ENCODE peak calls at places on chromosomes 11 and 22, in four cellular contexts. One of them, this sample, is unnamed.
A peak's percentile ranks its signal among the peaks of the same experiment; 100 is the strongest.

GRCh38 chr11:15826826-15827225 is 529.5 kb downstream of the SOX6 start:
- DNase-seq in K562: peak; percentile 68
- DNase-seq in H1: peak; percentile 97
- DNase-seq in HepG2: no peak
- DNase-seq in this sample: no peak

GRCh38 chr11:109037856-109038780 is 373.2 kb downstream of the DDX10 start:
- DNase-seq in H1: no peak
- DNase-seq in K562: no peak
- DNase-seq in HepG2: no peak
- DNase-seq in this sample: no peak

GRCh38 chr11:115422013-115422697 is 82.1 kb downstream of the CADM1 start:
- DNase-seq in H1: no peak
- DNase-seq in K562: no peak
- DNase-seq in HepG2: no peak
- DNase-seq in this sample: no peak

GRCh38 chr11:112847568-112847967 is 113.7 kb upstream of the NCAM1 start:
- DNase-seq in HepG2: no peak
- DNase-seq in K562: no peak
- DNase-seq in H1: no peak
- DNase-seq in this sample: no peak

GRCh38 chr22:47204002-47204979 is 441.8 kb downstream of the TBC1D22A start:
- DNase-seq in K562: no peak
- DNase-seq in HepG2: no peak
- DNase-seq in H1: peak; percentile 16
- DNase-seq in this sample: no peak

GRCh38 chr11:47186937-47187681 is 875 bp upstream of the PACSIN3 start:
- DNase-seq in HepG2: peak; percentile 64
- DNase-seq in H1: peak; percentile 77
- DNase-seq in K562: peak; percentile 41
- DNase-seq in this sample: no peak

GRCh38 chr22:20064140-20064480 is 15.9 kb upstream of the DGCR8 start:
- DNase-seq in H1: no peak
- DNase-seq in K562: no peak
- DNase-seq in HepG2: no peak
- DNase-seq in this sample: no peak

GRCh38 chr11:12211331-12212065 is 101.1 kb downstream of the MICAL2 start:
- DNase-seq in H1: no peak
- DNase-seq in HepG2: no peak
- DNase-seq in K562: no peak
- DNase-seq in this sample: no peak

GRCh38 chr11:1051356-1052132 is 15.0 kb upstream of the MUC6 start:
- DNase-seq in K562: no peak
- DNase-seq in HepG2: no peak
- DNase-seq in H1: no peak
- DNase-seq in this sample: no peak

GRCh38 chr11:497565-498296 is 9.3 kb downstream of the RNH1 start:
- DNase-seq in K562: no peak
- DNase-seq in H1: no peak
- DNase-seq in HepG2: no peak
- DNase-seq in this sample: no peak

GRCh38 chr22:20062766-20063083 is 17.3 kb upstream of the DGCR8 start:
- DNase-seq in H1: no peak
- DNase-seq in K562: no peak
- DNase-seq in HepG2: no peak
- DNase-seq in this sample: no peak

GRCh38 chr22:38554281-38554680 is 15.7 kb downstream of the DMC1 start:
- DNase-seq in H1: no peak
- DNase-seq in K562: no peak
- DNase-seq in HepG2: no peak
- DNase-seq in this sample: no peak

GRCh38 chr11:32113200-32113599 is 22.3 kb downstream of the RCN1 start:
- DNase-seq in K562: no peak
- DNase-seq in HepG2: no peak
- DNase-seq in H1: no peak
- DNase-seq in this sample: no peak

GRCh38 chr11:67563354-67564114 is 20.1 kb upstream of the GSTP1 start:
- DNase-seq in HepG2: no peak
- DNase-seq in K562: no peak
- DNase-seq in H1: no peak
- DNase-seq in this sample: no peak

GRCh38 chr11:122192634-122193245 is 76.7 kb upstream of the BLID start:
- DNase-seq in HepG2: no peak
- DNase-seq in H1: no peak
- DNase-seq in K562: no peak
- DNase-seq in this sample: no peak

GRCh38 chr11:69075421-69076128 is 26.8 kb downstream of the TPCN2 start:
- DNase-seq in H1: no peak
- DNase-seq in HepG2: no peak
- DNase-seq in K562: no peak
- DNase-seq in this sample: no peak

GRCh38 chr11:45857834-45858492 is 10.7 kb downstream of the CRY2 start:
- DNase-seq in H1: no peak
- DNase-seq in K562: no peak
- DNase-seq in HepG2: no peak
- DNase-seq in this sample: no peak

GRCh38 chr22:39967103-39967829 is 7.1 kb downstream of the TMA7B start:
- DNase-seq in HepG2: no peak
- DNase-seq in H1: no peak
- DNase-seq in K562: no peak
- DNase-seq in this sample: no peak

GRCh38 chr11:45180158-45180887 is 33.9 kb downstream of the PRDM11 start:
- DNase-seq in H1: peak; percentile 81
- DNase-seq in K562: peak; percentile 75
- DNase-seq in HepG2: no peak
- DNase-seq in this sample: no peak

GRCh38 chr11:115425816-115426215 is 78.4 kb downstream of the CADM1 start:
- DNase-seq in HepG2: no peak
- DNase-seq in H1: no peak
- DNase-seq in K562: no peak
- DNase-seq in this sample: no peak

GRCh38 chr11:125777309-125777708 is 1.3 kb downstream of the PATE2 start:
- DNase-seq in H1: no peak
- DNase-seq in K562: no peak
- DNase-seq in HepG2: no peak
- DNase-seq in this sample: no peak

GRCh38 chr11:32433249-32434115 is 1.9 kb downstream of the WT1 start:
- DNase-seq in K562: peak; percentile 43
- DNase-seq in H1: peak; percentile 50
- DNase-seq in HepG2: no peak
- DNase-seq in this sample: no peak

GRCh38 chr11:70882716-70883085 is 369.7 kb downstream of the SHANK2 start:
- DNase-seq in H1: no peak
- DNase-seq in HepG2: no peak
- DNase-seq in K562: no peak
- DNase-seq in this sample: no peak

GRCh38 chr11:92204731-92205130 is 19.9 kb upstream of the FAT3 start:
- DNase-seq in H1: no peak
- DNase-seq in HepG2: no peak
- DNase-seq in K562: no peak
- DNase-seq in this sample: no peak
- TF ChIP-seq SIN3A in H1: no peak
- TF ChIP-seq SIN3A in HepG2: no peak
- TF ChIP-seq SIN3A in K562: no peak
- TF ChIP-seq SIN3A in this sample: no peak

GRCh38 chr11:87301785-87302540 is 264.2 kb downstream of the TMEM135 start:
- DNase-seq in HepG2: no peak
- DNase-seq in K562: no peak
- DNase-seq in H1: no peak
- DNase-seq in this sample: no peak

GRCh38 chr11:87300640-87301381 is 263.1 kb downstream of the TMEM135 start:
- DNase-seq in H1: no peak
- DNase-seq in K562: no peak
- DNase-seq in HepG2: no peak
- DNase-seq in this sample: no peak

GRCh38 chr11:87307101-87307500 is 269.4 kb downstream of the TMEM135 start:
- DNase-seq in HepG2: no peak
- DNase-seq in K562: no peak
- DNase-seq in H1: no peak
- DNase-seq in this sample: no peak

GRCh38 chr11:87304350-87304749 is 266.6 kb downstream of the TMEM135 start:
- DNase-seq in HepG2: no peak
- DNase-seq in K562: no peak
- DNase-seq in H1: no peak
- DNase-seq in this sample: no peak

DNA sequence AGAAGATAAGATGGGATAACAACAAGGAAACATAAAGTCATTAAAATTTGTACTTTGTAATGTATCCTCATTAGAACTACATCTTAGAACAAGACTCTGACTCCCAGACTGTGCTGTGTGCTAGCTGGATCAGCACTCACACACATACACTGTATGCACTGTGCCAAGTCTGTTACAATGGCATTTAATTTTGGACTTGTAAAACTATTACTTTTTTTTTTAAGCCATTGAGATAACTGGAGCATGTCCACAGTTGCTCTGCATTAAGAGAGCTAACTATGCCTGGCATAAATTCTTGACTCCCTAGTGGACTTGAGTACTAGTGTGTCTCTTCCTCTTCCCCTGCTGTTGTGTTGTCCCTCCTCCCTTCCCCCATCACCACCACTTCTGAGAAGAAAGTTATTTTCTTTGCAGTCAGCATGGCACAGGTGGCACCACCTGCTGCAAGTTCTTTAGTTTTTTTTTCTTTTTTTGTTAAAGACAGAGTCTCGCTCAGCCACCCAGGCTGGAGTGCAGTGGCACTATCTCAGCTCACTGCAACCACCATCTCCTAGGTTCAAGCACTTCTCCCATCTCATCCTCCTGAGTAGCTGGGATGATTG is 268.6 kb downstream of the TMEM135 start:
- DNase-seq in H1: no peak
- DNase-seq in HepG2: no peak
- DNase-seq in K562: no peak
- DNase-seq in this sample: no peak
- TF ChIP-seq BRCA1 in H1: no peak
- TF ChIP-seq BRCA1 in HepG2: no peak
- TF ChIP-seq BRCA1 in K562: no peak
- TF ChIP-seq BRCA1 in this sample: no peak

DNA sequence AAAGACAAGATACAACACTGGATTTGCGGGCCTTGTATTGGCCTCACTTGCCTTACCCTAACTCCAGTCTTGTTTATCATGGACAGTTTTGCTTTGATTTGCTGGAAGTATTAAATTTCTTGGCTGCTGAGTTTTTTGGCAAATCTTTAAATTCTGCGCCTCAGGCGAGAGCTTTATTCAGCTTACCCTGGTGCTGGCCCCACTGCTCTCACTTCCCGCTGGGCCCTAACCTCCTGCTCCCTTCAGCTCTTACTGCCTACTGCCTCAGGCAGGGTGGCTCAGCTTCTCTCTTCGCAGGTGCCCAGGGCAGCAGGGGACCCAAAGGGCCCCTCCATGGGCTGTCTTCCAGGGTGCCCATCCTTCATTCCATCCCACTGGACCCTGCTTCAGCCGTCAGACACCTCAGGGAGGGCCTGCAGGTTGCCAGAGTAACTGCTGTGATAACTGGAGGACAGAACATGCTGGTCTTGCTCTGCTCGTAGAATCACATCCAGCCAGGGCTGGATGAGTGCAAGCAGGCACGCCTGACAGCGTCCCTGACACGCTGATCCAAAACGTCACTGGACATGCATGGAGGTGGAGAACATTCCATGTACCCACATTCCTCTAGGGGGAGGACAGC is 45.7 kb upstream of the TUB start:
- DNase-seq in HepG2: no peak
- DNase-seq in H1: peak; percentile 42
- DNase-seq in K562: no peak
- DNase-seq in this sample: no peak
- TF ChIP-seq SIN3A in HepG2: no peak
- TF ChIP-seq SIN3A in H1: no peak
- TF ChIP-seq SIN3A in K562: no peak
- TF ChIP-seq SIN3A in this sample: no peak

GRCh38 chr11:26930518-26931247 is 63.2 kb upstream of the FIBIN start:
- DNase-seq in K562: no peak
- DNase-seq in HepG2: no peak
- DNase-seq in H1: no peak
- DNase-seq in this sample: no peak

GRCh38 chr11:26928636-26929035 is 65.3 kb upstream of the FIBIN start:
- DNase-seq in K562: no peak
- DNase-seq in HepG2: no peak
- DNase-seq in H1: no peak
- DNase-seq in this sample: no peak

GRCh38 chr11:26931881-26932280 is 62.0 kb upstream of the FIBIN start:
- DNase-seq in K562: no peak
- DNase-seq in H1: no peak
- DNase-seq in HepG2: no peak
- DNase-seq in this sample: no peak

GRCh38 chr11:26929806-26930517 is 64.0 kb upstream of the FIBIN start:
- DNase-seq in H1: no peak
- DNase-seq in K562: no peak
- DNase-seq in HepG2: no peak
- DNase-seq in this sample: no peak

DNA sequence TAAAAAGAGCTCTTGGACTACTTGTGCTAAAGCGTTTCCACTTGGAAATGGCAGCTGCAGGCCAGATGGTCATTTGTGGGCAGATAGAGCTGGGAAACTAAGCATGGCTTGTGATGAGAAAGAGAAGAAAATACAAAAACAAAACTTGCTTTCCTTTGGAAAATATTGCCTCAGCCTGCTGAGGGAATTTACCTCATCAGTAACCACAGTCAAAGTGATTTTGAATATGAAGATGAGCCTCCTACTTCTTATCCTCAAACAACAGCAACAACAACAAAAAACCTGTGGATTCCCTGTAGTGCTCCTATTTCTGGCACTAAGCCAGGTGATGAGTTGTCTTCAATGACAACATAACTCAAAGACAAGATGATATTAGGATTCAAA is 62.7 kb upstream of the FIBIN start:
- DNase-seq in K562: no peak
- DNase-seq in H1: no peak
- DNase-seq in HepG2: no peak
- DNase-seq in this sample: no peak
- TF ChIP-seq BRCA1 in K562: no peak
- TF ChIP-seq BRCA1 in H1: no peak
- TF ChIP-seq BRCA1 in HepG2: no peak
- TF ChIP-seq BRCA1 in this sample: no peak

DNA sequence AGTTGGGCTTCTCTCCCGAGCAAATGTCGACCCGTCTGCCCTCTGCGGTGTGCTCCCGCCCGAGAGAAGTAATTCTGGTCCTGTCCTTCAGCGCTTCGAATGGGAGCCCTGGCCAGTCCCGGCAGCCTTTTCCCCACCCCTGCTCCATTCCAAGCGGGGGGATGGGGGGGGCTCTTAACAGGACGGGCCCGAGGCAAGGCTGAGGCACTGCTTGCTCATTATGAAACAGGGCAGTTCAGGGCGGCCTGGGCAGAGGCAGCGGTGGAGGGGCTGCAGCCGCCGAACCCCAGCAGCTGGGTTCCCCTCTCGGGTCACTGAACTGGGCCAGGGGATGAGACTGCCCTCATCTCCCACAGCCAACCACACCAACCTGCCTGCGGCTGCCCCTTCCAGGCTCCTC is 9.2 kb downstream of the BACE1-AS start:
- DNase-seq in H1: peak; percentile 63
- DNase-seq in K562: no peak
- DNase-seq in HepG2: peak; percentile 52
- DNase-seq in this sample: no peak
- TF ChIP-seq SIN3A in H1: no peak
- TF ChIP-seq SIN3A in K562: no peak
- TF ChIP-seq SIN3A in HepG2: no peak
- TF ChIP-seq SIN3A in this sample: no peak

This sample was measured in GM12878.